ENCODE peak calls at places on chromosome 13, in four cellular contexts. Q, T, F and K are unnamed samples.

GRCh38 chr13:66657165-66657895 is 572.8 kb downstream of the PCDH9 start:
- DNase-seq in Q (peak), T (peak), F (no peak), K (no peak)

GRCh38 chr13:28707629-28708427 is 10.9 kb downstream of the SLC46A3 start:
- DNase-seq in Q (no peak), T (peak), F (no peak), K (no peak)

GRCh38 chr13:63737418-63737817 is 2321.8 kb upstream of the PCDH20 start:
- DNase-seq in Q (no peak), T (no peak), F (no peak), K (no peak)

GRCh38 chr13:74204606-74205312 is 70.6 kb upstream of the KLF12 start:
- DNase-seq in Q (no peak), T (peak), F (no peak), K (no peak)

GRCh38 chr13:52428295-52428694 is 22.1 kb downstream of the VPS36 start:
- DNase-seq in Q (peak), T (peak), F (no peak), K (no peak)

GRCh38 chr13:79287994-79288795 is 117.9 kb downstream of the RBM26 start:
- DNase-seq in Q (no peak), T (no peak), F (no peak), K (no peak)

GRCh38 chr13:33144358-33144784 is 128.1 kb downstream of the KL start:
- DNase-seq in Q (no peak), T (no peak), F (no peak), K (no peak)

GRCh38 chr13:99322297-99323103 is 15.3 kb upstream of the GPR183 start:
- DNase-seq in Q (no peak), T (peak), F (no peak), K (no peak)

GRCh38 chr13:84821261-84821660 is 939.0 kb upstream of the SLITRK1 start:
- DNase-seq in Q (no peak), T (peak), F (no peak), K (no peak)